ENCODE peak calls at places on chromosomes 2 and 18, in six cellular contexts. C is SK-N-SH, X is fibroblast of lung, K is astrocyte, D is K562, Q is IMR-90. L is an unnamed sample.

GRCh38 chr2:231483398-231484329 is 19.4 kb upstream of the NCL start:
- DNase-seq in C (peak), K (no peak), D (no peak), Q (no peak), X (no peak), L (no peak)

GRCh38 chr2:46434851-46435273 is 44.5 kb upstream of the TMEM247 start:
- DNase-seq in X (peak), Q (peak), D (no peak), K (peak), C (no peak), L (no peak)

GRCh38 chr2:106156305-106157288 is 37.5 kb downstream of the UXS1 start:
- DNase-seq in X (peak), C (no peak), Q (peak), K (peak), D (no peak), L (no peak)

GRCh38 chr2:25825238-25825637 is 53.0 kb downstream of the ASXL2 start:
- DNase-seq in Q (no peak), K (no peak), X (no peak), C (no peak), D (no peak), L (no peak)

GRCh38 chr2:88885275-88885674 is 193.8 kb downstream of the RPIA start:
- DNase-seq in Q (no peak), C (no peak), K (no peak), D (no peak), X (no peak), L (no peak)

GRCh38 chr18:57023483-57023882 is 123.4 kb upstream of the BOD1L2 start:
- DNase-seq in X (peak), Q (no peak), D (no peak), C (no peak), K (no peak), L (no peak)

GRCh38 chr2:106269591-106270291 is 75.6 kb upstream of the UXS1 start:
- DNase-seq in Q (no peak), D (peak), K (no peak), X (no peak), C (peak), L (peak)

GRCh38 chr18:41072946-41073345 is 882.1 kb upstream of the PIK3C3 start:
- DNase-seq in X (no peak), C (no peak), D (no peak), Q (peak), K (no peak), L (no peak)

GRCh38 chr18:49444599-49444998 is 15.8 kb downstream of the DYM start:
- DNase-seq in C (no peak), K (no peak), Q (no peak), D (no peak), X (no peak), L (no peak)

GRCh38 chr2:44965684-44966083 is 24.2 kb downstream of the SIX3 start:
- DNase-seq in Q (no peak), C (no peak), D (no peak), X (no peak), K (no peak), L (no peak)

GRCh38 chr2:30230479-30230854 is 867 bp upstream of the LBH start:
- DNase-seq in X (peak), K (no peak), D (peak), Q (peak), C (peak), L (no peak)

GRCh38 chr18:79945118-79946042 is 6.1 kb downstream of the SLC66A2 start:
- DNase-seq in C (no peak), Q (no peak), K (no peak), X (no peak), D (no peak), L (no peak)

GRCh38 chr2:138827426-138828054 is 47.4 kb upstream of the NXPH2 start:
- DNase-seq in X (peak), K (peak), Q (peak), C (peak), D (peak), L (peak)

GRCh38 chr2:72138011-72138881 is 9.4 kb downstream of the CYP26B1 start:
- DNase-seq in X (no peak), D (no peak), C (peak), Q (no peak), K (no peak), L (peak)

GRCh38 chr18:21740474-21740723 is 193 bp upstream of the MIB1 start:
- DNase-seq in K (peak), Q (peak), C (no peak), X (peak), D (peak), L (peak)

GRCh38 chr2:43019536-43020183 is 206.7 kb downstream of the ZFP36L2 start:
- DNase-seq in K (no peak), C (no peak), D (no peak), Q (no peak), X (no peak), L (no peak)

GRCh38 chr18:22563098-22563707 is 145.5 kb upstream of the CTAGE1 start:
- DNase-seq in X (peak), K (peak), D (peak), Q (peak), C (peak), L (peak)

GRCh38 chr2:147172493-147173185 is 672.2 kb upstream of the ACVR2A start:
- DNase-seq in D (no peak), X (no peak), Q (no peak), K (no peak), C (no peak), L (no peak)

GRCh38 chr2:61220768-61221167 is 58.8 kb downstream of the C2orf74 start:
- DNase-seq in D (no peak), Q (peak), X (peak), K (peak), C (no peak), L (no peak)

GRCh38 chr2:71008342-71008741 is 13.7 kb upstream of the TEX261 start:
- DNase-seq in C (no peak), X (no peak), D (no peak), K (no peak), Q (no peak), L (no peak)

GRCh38 chr2:158290225-158290624 is 166.3 kb downstream of the CCDC148 start:
- DNase-seq in C (no peak), Q (no peak), X (no peak), K (no peak), D (no peak), L (no peak)

GRCh38 chr18:7062844-7063243 is 54.8 kb downstream of the LAMA1 start:
- DNase-seq in C (no peak), X (no peak), K (no peak), D (no peak), Q (no peak), L (no peak)

GRCh38 chr18:45734944-45735343 is 11.0 kb downstream of the SLC14A1 start:
- DNase-seq in D (no peak), C (no peak), Q (no peak), X (no peak), K (no peak), L (no peak)

GRCh38 chr2:12201369-12201768 is 454.9 kb downstream of the LPIN1 start:
- DNase-seq in X (no peak), Q (no peak), K (no peak), C (no peak), D (no peak), L (no peak)

GRCh38 chr2:13201924-13202323 is 485.2 kb downstream of the TRIB2 start:
- DNase-seq in X (peak), K (peak), Q (no peak), D (no peak), C (no peak), L (no peak)

GRCh38 chr18:66734451-66734850 is 130.6 kb upstream of the CDH19 start:
- DNase-seq in K (peak), C (no peak), D (no peak), X (peak), Q (no peak), L (no peak)

GRCh38 chr2:25534455-25534854 is 138.9 kb downstream of the DTNB start:
- DNase-seq in X (no peak), K (no peak), Q (no peak), C (no peak), D (no peak), L (no peak)

GRCh38 chr2:52077159-52077558 is 1045.2 kb upstream of the NRXN1 start:
- DNase-seq in D (no peak), X (no peak), Q (no peak), C (no peak), K (no peak), L (no peak)

GRCh38 chr2:113858764-113859163 is 31.1 kb upstream of the ACTR3 start:
- DNase-seq in C (no peak), Q (peak), K (peak), X (peak), D (peak), L (peak)

GRCh38 chr2:144834954-144835633 is 315.2 kb upstream of the ZEB2 start:
- DNase-seq in D (peak), K (peak), Q (peak), X (peak), C (no peak), L (peak)

GRCh38 chr2:207792244-207792785 is 22.6 kb upstream of the FZD5 start:
- DNase-seq in Q (peak), C (peak), D (peak), K (peak), X (peak), L (peak)

GRCh38 chr2:224817676-224818075 is 101.5 kb upstream of the CCDC195 start:
- DNase-seq in C (no peak), K (no peak), D (no peak), Q (no peak), X (no peak), L (no peak)

GRCh38 chr2:48323146-48323545 is 206.8 kb upstream of the STON1 start:
- DNase-seq in X (no peak), K (no peak), C (no peak), Q (no peak), D (no peak), L (no peak)

GRCh38 chr2:96523659-96524481 is 12.7 kb upstream of the ARID5A start:
- DNase-seq in X (no peak), K (no peak), C (no peak), D (no peak), Q (peak), L (no peak)

GRCh38 chr2:176656776-176657140 is 387.5 kb downstream of the MTX2 start:
- DNase-seq in Q (no peak), X (no peak), C (no peak), D (no peak), K (no peak), L (no peak)

DNA sequence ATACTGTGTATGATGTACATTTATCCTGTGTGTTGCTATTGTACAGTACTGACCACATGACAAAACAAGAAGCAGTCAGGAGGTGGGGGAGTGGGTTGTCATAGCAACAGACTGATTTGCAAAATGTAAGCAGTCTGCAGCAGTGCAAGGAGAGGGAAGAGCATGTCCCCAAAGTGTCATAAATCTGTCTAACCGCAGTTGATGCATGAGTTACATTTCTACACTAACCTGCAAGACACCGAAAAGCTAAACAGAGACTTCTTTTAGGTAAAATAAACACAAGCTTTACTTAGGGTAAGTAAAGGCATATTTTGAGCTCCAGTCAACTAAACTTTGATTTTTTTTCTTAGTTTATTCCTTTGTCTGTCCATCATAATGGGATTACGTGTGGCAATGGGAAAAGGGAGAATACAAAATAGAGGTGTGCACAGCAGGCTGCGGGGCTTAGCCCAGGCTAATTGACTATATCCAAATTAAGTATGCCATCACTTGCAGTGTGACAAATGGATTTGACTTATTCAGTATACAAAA is 134.5 kb downstream of the MEIS1 start:
- DNase-seq in X (peak), K (peak), C (no peak), Q (peak), D (peak), L (no peak)
- H3K4me2 ChIP-seq in X (no peak), K (no peak), C (no peak), Q (peak), D (no peak), L (no peak)

GRCh38 chr2:109348645-109349554 is 219.9 kb downstream of the SH3RF3 start:
- DNase-seq in D (no peak), Q (no peak), X (no peak), C (no peak), K (no peak), L (no peak)
- H3K4me2 ChIP-seq in D (no peak), Q (no peak), X (no peak), C (peak), K (no peak), L (no peak)

DNA sequence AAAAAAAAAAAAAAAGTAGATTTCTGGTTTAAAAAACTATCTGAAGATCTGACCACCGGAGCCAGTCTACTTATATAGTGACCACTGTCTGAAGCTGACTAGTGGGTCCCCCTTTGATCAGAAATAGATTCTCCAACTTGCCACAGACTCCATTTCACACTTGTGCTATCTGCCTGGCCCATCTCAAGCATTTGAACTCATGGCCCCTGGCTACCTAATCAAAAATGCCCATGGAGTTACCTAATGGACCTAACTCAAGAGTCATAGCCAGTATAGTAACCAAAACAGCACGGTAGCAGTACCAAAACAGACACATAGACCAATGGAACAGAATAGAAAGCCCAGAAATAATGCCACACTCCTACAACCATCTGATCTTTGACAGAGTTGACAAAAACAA is 17.0 kb upstream of the ATL2 start:
- DNase-seq in K (no peak), C (no peak), Q (no peak), X (no peak), D (no peak), L (no peak)
- H3K4me2 ChIP-seq in K (no peak), C (no peak), Q (no peak), X (no peak), D (no peak), L (no peak)

DNA sequence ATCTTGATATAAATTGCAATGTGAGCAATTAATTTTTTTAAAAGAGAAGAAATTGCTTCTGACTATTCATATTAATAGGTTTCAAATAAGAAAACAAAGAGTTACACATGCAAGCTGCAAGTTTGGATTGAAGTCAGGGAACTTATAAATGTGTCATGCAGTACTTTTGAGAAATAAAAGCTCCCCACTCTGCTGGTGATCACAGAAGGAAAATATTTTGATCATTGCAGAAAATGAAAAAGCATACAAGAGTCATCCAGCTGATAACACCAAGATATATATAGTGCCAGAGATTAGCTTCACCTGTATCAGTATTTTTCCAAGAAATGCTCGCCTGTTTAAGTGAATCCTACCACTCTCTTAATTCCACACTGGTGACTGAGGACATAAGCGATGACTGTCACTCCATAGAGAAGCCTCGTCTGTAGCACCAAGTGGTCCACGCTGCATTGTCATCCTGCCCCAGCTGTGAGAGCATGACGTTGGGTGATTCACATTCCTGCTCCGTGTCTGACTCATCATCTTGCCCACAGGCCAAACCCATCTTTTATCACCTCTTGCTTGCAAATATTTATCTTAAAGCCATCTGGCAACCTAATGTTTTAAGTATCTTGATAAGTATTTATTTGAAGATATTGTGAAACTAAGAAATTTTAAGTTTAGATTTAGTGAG is 178.0 kb downstream of the ASXL3 start:
- DNase-seq in Q (peak), X (peak), D (no peak), C (no peak), K (peak), L (peak)
- H3K4me2 ChIP-seq in Q (peak), X (peak), D (no peak), C (peak), K (peak), L (no peak)

GRCh38 chr2:19568809-19569208 is 210.4 kb upstream of the OSR1 start:
- DNase-seq in Q (no peak), C (no peak), K (no peak), X (no peak), D (no peak), L (no peak)
- H3K4me2 ChIP-seq in Q (no peak), C (no peak), K (no peak), X (no peak), D (no peak), L (peak)

DNA sequence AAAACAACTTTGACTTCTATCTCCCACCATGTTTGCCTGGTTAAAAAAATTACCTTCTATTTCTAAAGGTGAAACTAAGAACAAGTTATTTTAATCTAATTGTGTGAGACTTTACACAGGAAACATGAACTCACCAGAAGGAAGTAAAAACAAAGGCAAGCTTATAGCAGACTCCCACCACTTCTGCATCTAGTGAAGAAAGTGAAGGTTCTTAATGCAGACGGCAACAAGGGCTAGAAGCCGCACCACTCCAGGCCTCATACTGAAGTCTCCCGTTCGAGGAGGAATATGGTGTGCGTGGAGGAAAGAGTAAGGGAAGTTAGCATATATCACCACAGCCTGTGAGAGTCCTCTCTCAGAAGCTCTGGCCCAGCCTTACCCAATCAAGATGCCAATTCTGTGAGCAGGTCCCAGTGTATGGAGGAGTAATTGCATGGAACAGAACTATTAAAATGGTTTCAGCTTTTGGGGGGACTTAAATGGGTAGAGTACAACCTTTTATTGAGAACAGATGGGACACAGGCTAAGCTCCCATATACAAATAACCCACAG is 958.7 kb downstream of the BCL11A start:
- DNase-seq in Q (no peak), X (no peak), K (no peak), C (no peak), D (no peak), L (no peak)
- H3K4me2 ChIP-seq in Q (no peak), X (no peak), K (no peak), C (no peak), D (no peak), L (no peak)

GRCh38 chr2:160005908-160006307 is 56.5 kb downstream of the PLA2R1 start:
- DNase-seq in Q (no peak), C (no peak), X (no peak), K (no peak), D (no peak), L (no peak)
- H3K4me2 ChIP-seq in Q (no peak), C (no peak), X (no peak), K (no peak), D (no peak), L (no peak)